ENCODE peak calls at places on chromosome 10, in six cellular contexts. One of them, this sample, is unnamed.

GRCh38 chr10:29304259-29305030 is 15.6 kb downstream of the LYZL1 start:
- DNase-seq in neuronal stem cell: peak; percentile 79
- DNase-seq in SJSA1: peak; percentile 91
- DNase-seq in heart right ventricle: peak; percentile 56
- DNase-seq in CD8-positive, alpha-beta T cell: no peak
- DNase-seq in aorta: no peak
- DNase-seq in this sample: peak; percentile 39

GRCh38 chr10:104472505-104472904 is 118.9 kb downstream of the CFAP58 start:
- DNase-seq in aorta: no peak
- DNase-seq in SJSA1: no peak
- DNase-seq in neuronal stem cell: no peak
- DNase-seq in heart right ventricle: no peak
- DNase-seq in CD8-positive, alpha-beta T cell: no peak
- DNase-seq in this sample: no peak

GRCh38 chr10:114081911-114082583 is 38.4 kb downstream of the ADRB1 start:
- DNase-seq in aorta: no peak
- DNase-seq in neuronal stem cell: no peak
- DNase-seq in SJSA1: no peak
- DNase-seq in heart right ventricle: no peak
- DNase-seq in CD8-positive, alpha-beta T cell: no peak
- DNase-seq in this sample: no peak

GRCh38 chr10:66283874-66284464 is 641.9 kb upstream of the LRRTM3 start:
- DNase-seq in heart right ventricle: no peak
- DNase-seq in SJSA1: no peak
- DNase-seq in neuronal stem cell: no peak
- DNase-seq in aorta: no peak
- DNase-seq in CD8-positive, alpha-beta T cell: no peak
- DNase-seq in this sample: no peak

GRCh38 chr10:47025540-47026300 is 114.5 kb downstream of the PTPN20 start:
- DNase-seq in heart right ventricle: peak; percentile 4
- DNase-seq in aorta: peak; percentile 82
- DNase-seq in SJSA1: peak; percentile 15
- DNase-seq in neuronal stem cell: no peak
- DNase-seq in CD8-positive, alpha-beta T cell: no peak
- DNase-seq in this sample: no peak

GRCh38 chr10:82440775-82441174 is 565.8 kb downstream of the NRG3 start:
- DNase-seq in aorta: no peak
- DNase-seq in neuronal stem cell: no peak
- DNase-seq in CD8-positive, alpha-beta T cell: no peak
- DNase-seq in SJSA1: no peak
- DNase-seq in heart right ventricle: no peak
- DNase-seq in this sample: no peak

GRCh38 chr10:36366843-36367242 is 724.7 kb upstream of the FZD8 start:
- DNase-seq in heart right ventricle: no peak
- DNase-seq in CD8-positive, alpha-beta T cell: no peak
- DNase-seq in SJSA1: no peak
- DNase-seq in neuronal stem cell: no peak
- DNase-seq in aorta: no peak
- DNase-seq in this sample: peak; percentile 70

GRCh38 chr10:101952196-101952595 is 103.8 kb downstream of the ARMH3 start:
- DNase-seq in aorta: no peak
- DNase-seq in CD8-positive, alpha-beta T cell: no peak
- DNase-seq in SJSA1: peak; percentile 56
- DNase-seq in neuronal stem cell: no peak
- DNase-seq in heart right ventricle: no peak
- DNase-seq in this sample: no peak

GRCh38 chr10:62016477-62017140 is 115.1 kb downstream of the ARID5B start:
- DNase-seq in CD8-positive, alpha-beta T cell: no peak
- DNase-seq in aorta: no peak
- DNase-seq in neuronal stem cell: no peak
- DNase-seq in heart right ventricle: no peak
- DNase-seq in SJSA1: peak; percentile 41
- DNase-seq in this sample: no peak

GRCh38 chr10:117074621-117075020 is 63.4 kb downstream of the VAX1 start:
- DNase-seq in SJSA1: no peak
- DNase-seq in aorta: no peak
- DNase-seq in CD8-positive, alpha-beta T cell: no peak
- DNase-seq in heart right ventricle: no peak
- DNase-seq in neuronal stem cell: no peak
- DNase-seq in this sample: no peak

GRCh38 chr10:101136007-101136707 is 5.1 kb downstream of the TLX1 start:
- DNase-seq in SJSA1: no peak
- DNase-seq in heart right ventricle: no peak
- DNase-seq in aorta: no peak
- DNase-seq in CD8-positive, alpha-beta T cell: no peak
- DNase-seq in neuronal stem cell: no peak
- DNase-seq in this sample: no peak

GRCh38 chr10:13337128-13337826 is 10.8 kb downstream of the SEPHS1 start:
- DNase-seq in heart right ventricle: no peak
- DNase-seq in neuronal stem cell: no peak
- DNase-seq in SJSA1: no peak
- DNase-seq in CD8-positive, alpha-beta T cell: no peak
- DNase-seq in aorta: peak; percentile 37
- DNase-seq in this sample: no peak

GRCh38 chr10:13340626-13341370 is 7.3 kb downstream of the SEPHS1 start:
- DNase-seq in heart right ventricle: no peak
- DNase-seq in neuronal stem cell: no peak
- DNase-seq in aorta: peak; percentile 10
- DNase-seq in CD8-positive, alpha-beta T cell: no peak
- DNase-seq in SJSA1: no peak
- DNase-seq in this sample: peak; percentile 82

GRCh38 chr10:13338337-13339128 is 9.6 kb downstream of the SEPHS1 start:
- DNase-seq in heart right ventricle: no peak
- DNase-seq in CD8-positive, alpha-beta T cell: no peak
- DNase-seq in aorta: peak; percentile 28
- DNase-seq in SJSA1: no peak
- DNase-seq in neuronal stem cell: no peak
- DNase-seq in this sample: no peak

GRCh38 chr10:13337827-13338196 is 10.3 kb downstream of the SEPHS1 start:
- DNase-seq in aorta: peak; percentile 34
- DNase-seq in heart right ventricle: no peak
- DNase-seq in neuronal stem cell: no peak
- DNase-seq in CD8-positive, alpha-beta T cell: no peak
- DNase-seq in SJSA1: no peak
- DNase-seq in this sample: no peak

GRCh38 chr10:13340068-13340467 is 8.0 kb downstream of the SEPHS1 start:
- DNase-seq in SJSA1: no peak
- DNase-seq in heart right ventricle: no peak
- DNase-seq in neuronal stem cell: no peak
- DNase-seq in aorta: peak; percentile 27
- DNase-seq in CD8-positive, alpha-beta T cell: no peak
- DNase-seq in this sample: no peak
- H3K4me3 ChIP-seq in SJSA1: no peak overlapping the region
- H3K4me3 ChIP-seq in heart right ventricle: no peak overlapping the region
- H3K4me3 ChIP-seq in neuronal stem cell: no peak overlapping the region
- H3K4me3 ChIP-seq in aorta: no peak overlapping the region
- H3K4me3 ChIP-seq in CD8-positive, alpha-beta T cell: no peak overlapping the region
- H3K4me3 ChIP-seq in this sample: no peak overlapping the region

DNA sequence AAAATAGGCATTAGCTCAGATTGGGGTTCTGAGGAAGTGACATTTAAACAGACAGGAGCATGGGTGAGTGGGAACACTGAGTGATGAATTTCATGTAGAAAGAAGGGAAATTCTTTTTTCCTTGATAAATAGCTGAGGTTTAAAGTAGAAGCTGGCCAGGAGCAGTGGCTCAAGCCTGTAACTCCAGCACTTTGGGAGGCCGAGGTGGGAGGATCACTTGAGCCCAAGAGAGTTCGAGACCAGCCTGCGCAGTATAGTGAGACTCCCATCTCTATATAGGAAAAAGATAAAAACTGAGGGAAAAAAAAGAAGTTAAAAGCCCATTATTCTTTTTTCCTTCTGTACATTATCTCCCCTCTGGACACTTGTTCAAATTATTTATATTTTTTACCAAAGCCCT is 9.1 kb downstream of the HNRNPF start:
- DNase-seq in aorta: no peak
- DNase-seq in SJSA1: no peak
- DNase-seq in heart right ventricle: no peak
- DNase-seq in neuronal stem cell: no peak
- DNase-seq in CD8-positive, alpha-beta T cell: no peak
- DNase-seq in this sample: no peak
- H3K4me3 ChIP-seq in aorta: no peak overlapping the region
- H3K4me3 ChIP-seq in SJSA1: no peak overlapping the region
- H3K4me3 ChIP-seq in heart right ventricle: no peak overlapping the region
- H3K4me3 ChIP-seq in neuronal stem cell: no peak overlapping the region
- H3K4me3 ChIP-seq in CD8-positive, alpha-beta T cell: no peak overlapping the region
- H3K4me3 ChIP-seq in this sample: no peak overlapping the region

DNA sequence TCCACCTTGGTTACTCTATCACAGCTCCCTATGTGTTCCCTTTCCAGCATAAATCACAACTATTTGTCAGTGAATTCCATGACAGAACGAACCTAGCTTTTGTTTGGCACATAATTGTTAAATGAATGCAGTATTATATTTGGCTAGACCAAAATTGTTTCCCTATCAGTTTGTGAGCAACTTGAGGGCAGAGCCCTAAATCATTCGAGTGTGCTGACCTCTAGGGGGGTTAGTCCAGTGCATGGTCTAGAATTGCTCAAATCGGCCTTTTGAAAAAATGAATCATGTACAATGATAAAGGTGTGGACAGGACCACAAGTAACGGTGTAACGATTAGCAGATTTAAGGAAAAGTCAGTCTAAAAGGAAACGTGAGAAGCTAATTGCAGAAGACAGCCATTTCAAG is 475 bp upstream of the NRBF2 start:
- DNase-seq in CD8-positive, alpha-beta T cell: no peak
- DNase-seq in neuronal stem cell: no peak
- DNase-seq in SJSA1: no peak
- DNase-seq in heart right ventricle: no peak
- DNase-seq in aorta: no peak
- DNase-seq in this sample: no peak
- H3K4me3 ChIP-seq in CD8-positive, alpha-beta T cell: peak overlapping the region; percentile 17
- H3K4me3 ChIP-seq in neuronal stem cell: no peak overlapping the region
- H3K4me3 ChIP-seq in SJSA1: peak overlapping the region; percentile 80
- H3K4me3 ChIP-seq in heart right ventricle: peak overlapping the region; percentile 77
- H3K4me3 ChIP-seq in aorta: no peak overlapping the region
- H3K4me3 ChIP-seq in this sample: peak overlapping the region; percentile 27

DNA sequence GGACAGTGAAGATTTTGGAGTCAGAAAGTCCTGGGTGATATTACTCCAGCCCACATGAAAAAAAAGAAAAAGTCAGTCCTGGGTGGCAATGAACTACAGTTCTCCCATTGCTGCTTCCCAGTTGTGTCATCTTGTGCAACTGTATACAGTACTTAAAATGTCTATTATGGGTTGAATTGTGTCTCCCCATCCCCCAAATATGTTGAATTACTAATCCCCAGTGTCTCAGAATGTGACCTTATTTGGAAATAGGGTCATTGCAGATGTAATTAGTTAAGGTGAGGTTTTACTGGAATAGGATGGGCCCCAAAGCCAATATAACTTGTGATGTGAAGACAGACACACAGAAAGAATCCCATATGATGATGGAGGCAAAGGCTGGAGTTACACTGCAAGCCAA is 15.7 kb downstream of the SEC23IP start:
- DNase-seq in CD8-positive, alpha-beta T cell: no peak
- DNase-seq in heart right ventricle: no peak
- DNase-seq in SJSA1: no peak
- DNase-seq in aorta: no peak
- DNase-seq in neuronal stem cell: no peak
- DNase-seq in this sample: no peak
- H3K4me3 ChIP-seq in CD8-positive, alpha-beta T cell: no peak overlapping the region
- H3K4me3 ChIP-seq in heart right ventricle: no peak overlapping the region
- H3K4me3 ChIP-seq in SJSA1: no peak overlapping the region
- H3K4me3 ChIP-seq in aorta: no peak overlapping the region
- H3K4me3 ChIP-seq in neuronal stem cell: no peak overlapping the region
- H3K4me3 ChIP-seq in this sample: no peak overlapping the region

GRCh38 chr10:88062798-88063472 is 199.5 kb downstream of the PTEN start:
- DNase-seq in neuronal stem cell: no peak
- DNase-seq in aorta: no peak
- DNase-seq in SJSA1: peak; percentile 88
- DNase-seq in CD8-positive, alpha-beta T cell: no peak
- DNase-seq in heart right ventricle: no peak
- DNase-seq in this sample: no peak

GRCh38 chr10:88064608-88065383 is 201.4 kb downstream of the PTEN start:
- DNase-seq in CD8-positive, alpha-beta T cell: no peak
- DNase-seq in heart right ventricle: peak; percentile 74
- DNase-seq in aorta: no peak
- DNase-seq in neuronal stem cell: no peak
- DNase-seq in SJSA1: no peak
- DNase-seq in this sample: peak; percentile 98

GRCh38 chr10:88060762-88061161 is 197.3 kb downstream of the PTEN start:
- DNase-seq in aorta: no peak
- DNase-seq in SJSA1: no peak
- DNase-seq in CD8-positive, alpha-beta T cell: no peak
- DNase-seq in neuronal stem cell: no peak
- DNase-seq in heart right ventricle: no peak
- DNase-seq in this sample: no peak

GRCh38 chr10:88063861-88064521 is 200.6 kb downstream of the PTEN start:
- DNase-seq in heart right ventricle: no peak
- DNase-seq in SJSA1: no peak
- DNase-seq in neuronal stem cell: no peak
- DNase-seq in CD8-positive, alpha-beta T cell: no peak
- DNase-seq in aorta: no peak
- DNase-seq in this sample: no peak

DNA sequence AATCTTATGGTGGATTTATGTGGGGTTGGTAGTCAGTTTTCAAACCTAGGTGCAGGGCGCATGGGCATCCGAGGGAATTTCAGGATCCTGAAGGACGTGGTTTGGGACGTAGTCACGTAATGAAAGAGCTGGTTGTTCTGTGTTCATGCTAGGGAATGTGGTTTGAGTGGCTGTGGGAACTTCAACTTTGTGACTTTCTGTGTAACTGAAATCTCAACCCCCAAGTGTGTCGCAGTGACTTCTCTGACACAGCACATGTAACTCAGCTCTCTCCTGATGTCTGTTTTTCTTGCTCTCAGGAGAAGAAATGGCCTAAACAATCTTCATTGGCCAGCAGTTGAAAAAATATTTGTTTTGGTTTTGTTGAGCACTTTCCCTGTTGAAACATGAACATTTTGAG is 199.0 kb downstream of the PTEN start:
- DNase-seq in heart right ventricle: peak; percentile 10
- DNase-seq in aorta: no peak
- DNase-seq in SJSA1: no peak
- DNase-seq in neuronal stem cell: no peak
- DNase-seq in CD8-positive, alpha-beta T cell: no peak
- DNase-seq in this sample: peak; percentile 81
- H3K4me3 ChIP-seq in heart right ventricle: no peak overlapping the region
- H3K4me3 ChIP-seq in aorta: no peak overlapping the region
- H3K4me3 ChIP-seq in SJSA1: no peak overlapping the region
- H3K4me3 ChIP-seq in neuronal stem cell: no peak overlapping the region
- H3K4me3 ChIP-seq in CD8-positive, alpha-beta T cell: no peak overlapping the region
- H3K4me3 ChIP-seq in this sample: peak overlapping the region; percentile 20

GRCh38 chr10:3777876-3778707 is 6.9 kb downstream of the KLF6 start:
- DNase-seq in aorta: no peak
- DNase-seq in CD8-positive, alpha-beta T cell: no peak
- DNase-seq in SJSA1: no peak
- DNase-seq in heart right ventricle: no peak
- DNase-seq in neuronal stem cell: no peak
- DNase-seq in this sample: no peak
- H3K4me3 ChIP-seq in aorta: no peak overlapping the region
- H3K4me3 ChIP-seq in CD8-positive, alpha-beta T cell: no peak overlapping the region
- H3K4me3 ChIP-seq in SJSA1: no peak overlapping the region
- H3K4me3 ChIP-seq in heart right ventricle: no peak overlapping the region
- H3K4me3 ChIP-seq in neuronal stem cell: no peak overlapping the region
- H3K4me3 ChIP-seq in this sample: no peak overlapping the region

This sample was measured in Jurkat, Clone E6-1.